ENCODE peak calls at places on chromosomes 16 and 17, in seven cellular contexts. R, W, E, T, Y, O and B are unnamed samples.

GRCh38 chr17:43431741-43432523 is 33.1 kb downstream of the ARL4D start:
- DNase-seq in W (no peak), Y (no peak), O (no peak), T (no peak), R (no peak), E (no peak), B (no peak)

GRCh38 chr17:12553625-12554024 is 112.1 kb upstream of the MYOCD start:
- DNase-seq in R (no peak), W (no peak), T (no peak), E (no peak), O (no peak), Y (no peak), B (no peak)

GRCh38 chr17:46193246-46193625 is at the start of gene KANSL1:
- DNase-seq in E (peak), Y (peak), R (peak), T (peak), O (peak), W (peak), B (peak)

GRCh38 chr16:6615661-6616060 is 717.0 kb upstream of the RBFOX1 start:
- DNase-seq in E (no peak), O (no peak), Y (no peak), W (no peak), R (no peak), T (no peak), B (no peak)

GRCh38 chr17:37818689-37819088 is 73.8 kb upstream of the HNF1B start:
- DNase-seq in O (no peak), W (no peak), T (peak), Y (peak), E (peak), R (no peak), B (no peak)

GRCh38 chr17:79039171-79039570 is 15.2 kb downstream of the C1QTNF1 start:
- DNase-seq in O (no peak), Y (no peak), R (no peak), W (no peak), T (no peak), E (no peak), B (no peak)

GRCh38 chr16:71423865-71424264 is 18.0 kb downstream of the TLE7 start:
- DNase-seq in Y (no peak), E (no peak), T (no peak), W (no peak), R (no peak), O (no peak), B (no peak)

GRCh38 chr17:72826602-72827001 is 265.9 kb downstream of the SLC39A11 start:
- DNase-seq in O (peak), E (no peak), Y (no peak), T (no peak), W (no peak), R (no peak), B (no peak)

GRCh38 chr17:81911969-81912368 is 770 bp upstream of the PCYT2 start:
- DNase-seq in W (no peak), Y (no peak), E (no peak), T (no peak), R (no peak), O (no peak), B (no peak)

GRCh38 chr16:67393111-67393789 is at the start of gene TPPP3:
- DNase-seq in R (peak), O (peak), W (no peak), Y (no peak), E (peak), T (no peak), B (no peak)

GRCh38 chr17:72373910-72374741 is 253.3 kb downstream of the SOX9 start:
- DNase-seq in T (no peak), O (no peak), E (no peak), Y (no peak), R (no peak), W (no peak), B (no peak)

GRCh38 chr16:19227643-19228042 is 57.9 kb upstream of the CLEC19A start:
- DNase-seq in Y (no peak), R (no peak), W (no peak), O (no peak), T (no peak), E (no peak), B (no peak)

GRCh38 chr16:24995469-24995868 is 19.7 kb downstream of the ARHGAP17 start:
- DNase-seq in T (no peak), R (peak), E (no peak), W (no peak), Y (no peak), O (no peak), B (no peak)

GRCh38 chr17:45848868-45849535 is 4.3 kb downstream of the SPPL2C start:
- DNase-seq in T (no peak), W (no peak), E (no peak), Y (no peak), O (no peak), R (no peak), B (no peak)

GRCh38 chr17:5254903-5255521 is 20.4 kb upstream of the SCIMP start:
- DNase-seq in E (no peak), T (no peak), R (no peak), W (no peak), Y (no peak), O (no peak), B (peak)

GRCh38 chr17:6104956-6105355 is 34.8 kb downstream of the WSCD1 start:
- DNase-seq in W (no peak), E (peak), R (no peak), T (no peak), Y (no peak), O (no peak), B (no peak)

GRCh38 chr17:56887552-56888467 is 26.0 kb downstream of the TRIM25 start:
- DNase-seq in W (no peak), E (no peak), Y (no peak), R (no peak), O (peak), T (no peak), B (no peak)

GRCh38 chr17:41710472-41711090 is 1.6 kb upstream of the GAST start:
- DNase-seq in W (no peak), E (no peak), Y (no peak), T (no peak), R (no peak), O (peak), B (no peak)

GRCh38 chr17:48544356-48545021 is 420 bp downstream of the HOXB2 start:
- DNase-seq in T (peak), E (peak), O (peak), W (peak), Y (peak), R (peak), B (peak)

GRCh38 chr16:9159839-9160550 is 68.6 kb downstream of the HAPSTR1 start:
- DNase-seq in W (no peak), Y (peak), E (peak), O (peak), T (peak), R (peak), B (peak)

GRCh38 chr16:24141917-24142316 is 114.2 kb upstream of the CACNG3 start:
- DNase-seq in T (no peak), O (no peak), R (no peak), E (no peak), W (no peak), Y (no peak), B (no peak)

GRCh38 chr16:54870151-54870550 is 60.5 kb upstream of the IRX5 start:
- DNase-seq in Y (no peak), O (no peak), W (no peak), R (no peak), T (no peak), E (no peak), B (no peak)

GRCh38 chr17:11996722-11997146 is 541 bp downstream of the ZNF18 start:
- DNase-seq in E (peak), O (peak), Y (peak), R (no peak), T (no peak), W (no peak), B (peak)

GRCh38 chr16:66008136-66008535 is 358.4 kb upstream of the CDH5 start:
- DNase-seq in E (no peak), Y (no peak), R (no peak), O (no peak), T (no peak), W (no peak), B (no peak)

GRCh38 chr17:77324227-77324626 is 183.5 kb downstream of the SEC14L1 start:
- DNase-seq in T (no peak), E (peak), W (no peak), Y (no peak), R (peak), O (no peak), B (no peak)

GRCh38 chr17:68512967-68513474 is 791 bp downstream of the PRKAR1A start:
- DNase-seq in T (no peak), R (no peak), Y (no peak), W (no peak), O (peak), E (peak), B (no peak)

GRCh38 chr16:69820926-69821541 is 58.9 kb downstream of the WWP2 start:
- DNase-seq in Y (peak), O (peak), E (no peak), W (no peak), R (no peak), T (no peak), B (no peak)

GRCh38 chr17:73430848-73431247 is 119.0 kb upstream of the CDC42EP4 start:
- DNase-seq in T (no peak), R (no peak), W (no peak), E (peak), Y (no peak), O (peak), B (no peak)

GRCh38 chr16:8581923-8582580 is 8.3 kb downstream of the TMEM114 start:
- DNase-seq in W (no peak), E (no peak), O (no peak), Y (no peak), R (no peak), T (no peak), B (no peak)

GRCh38 chr16:6643083-6643686 is 689.5 kb upstream of the RBFOX1 start:
- DNase-seq in E (peak), T (peak), O (peak), Y (peak), R (peak), W (no peak), B (peak)

GRCh38 chr17:77356109-77356689 is 215.4 kb downstream of the SEC14L1 start:
- DNase-seq in W (no peak), O (no peak), Y (no peak), T (no peak), E (peak), R (no peak), B (peak)

GRCh38 chr16:70715113-70715711 is 29.4 kb upstream of the MTSS2 start:
- DNase-seq in R (no peak), E (peak), T (peak), Y (peak), O (peak), W (no peak), B (no peak)

GRCh38 chr17:21460358-21460757 is 84.2 kb downstream of the KCNJ12 start:
- DNase-seq in Y (no peak), R (no peak), O (peak), W (no peak), T (no peak), E (no peak), B (no peak)

GRCh38 chr16:69223882-69224281 is 36.9 kb downstream of the SNTB2 start:
- DNase-seq in W (no peak), E (no peak), O (peak), T (no peak), R (no peak), Y (no peak), B (no peak)

GRCh38 chr17:17342242-17342945 is 39.2 kb downstream of the NT5M start:
- DNase-seq in Y (no peak), O (no peak), T (no peak), R (no peak), W (no peak), E (no peak), B (no peak)

GRCh38 chr16:58882292-58882691 is 148.2 kb upstream of the GOT2 start:
- DNase-seq in T (no peak), Y (no peak), R (no peak), W (peak), O (no peak), E (no peak), B (peak)

GRCh38 chr17:80389011-80389995 is 25.7 kb upstream of the ENDOV start:
- DNase-seq in Y (no peak), R (no peak), W (no peak), O (no peak), E (no peak), T (no peak), B (no peak)

GRCh38 chr17:77821114-77821513 is 137.4 kb upstream of the TNRC6C start:
- DNase-seq in O (no peak), W (no peak), E (no peak), R (no peak), Y (no peak), T (no peak), B (no peak)

DNA sequence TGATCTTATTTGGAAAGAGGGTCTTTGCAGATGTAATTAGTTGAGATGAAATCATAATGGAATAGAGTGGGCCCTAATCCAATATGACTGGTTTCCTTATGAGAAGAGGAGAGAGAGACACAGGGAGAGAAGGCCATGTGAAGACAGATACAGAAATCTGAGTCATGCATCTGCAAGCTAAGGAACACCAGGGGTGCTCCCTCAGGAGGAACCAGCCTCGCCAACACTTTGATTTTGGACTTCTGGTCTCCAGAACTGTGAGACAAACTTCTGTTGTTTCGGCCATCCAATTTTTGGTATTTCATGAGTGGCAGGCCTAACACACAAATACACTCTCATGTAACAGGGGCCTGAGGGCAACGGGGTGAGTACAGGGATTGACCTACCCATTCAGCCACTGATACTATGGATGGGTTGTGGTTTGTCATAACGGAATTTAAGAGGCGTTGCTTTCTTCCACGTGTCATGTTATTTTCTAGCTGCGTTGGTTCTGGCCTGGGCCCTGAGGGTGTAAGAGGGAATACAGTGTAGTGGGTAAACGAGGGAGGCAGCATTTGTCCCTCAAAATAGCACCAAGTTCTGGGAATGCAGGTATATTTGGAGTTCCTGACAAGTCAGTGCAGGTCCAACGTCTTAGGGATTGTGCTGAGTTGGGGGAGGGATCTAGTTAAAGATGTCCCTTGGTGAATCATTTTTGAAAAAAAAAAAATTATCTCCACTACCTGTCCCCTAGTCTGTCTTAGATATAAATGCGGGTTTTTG is 17.7 kb downstream of the PLCG2 start:
- DNase-seq in T (no peak), E (no peak), R (no peak), W (no peak), O (no peak), Y (no peak), B (no peak)
- TF ChIP-seq CTCF in T (no peak), E (no peak), R (no peak), W (no peak), O (no peak), Y (no peak), B (no peak)

GRCh38 chr17:65418622-65419021 is 142.8 kb downstream of the AXIN2 start:
- DNase-seq in Y (no peak), W (no peak), E (peak), O (no peak), R (no peak), T (no peak), B (no peak)
- TF ChIP-seq CTCF in Y (no peak), W (no peak), E (peak), O (no peak), R (no peak), T (no peak), B (no peak)

DNA sequence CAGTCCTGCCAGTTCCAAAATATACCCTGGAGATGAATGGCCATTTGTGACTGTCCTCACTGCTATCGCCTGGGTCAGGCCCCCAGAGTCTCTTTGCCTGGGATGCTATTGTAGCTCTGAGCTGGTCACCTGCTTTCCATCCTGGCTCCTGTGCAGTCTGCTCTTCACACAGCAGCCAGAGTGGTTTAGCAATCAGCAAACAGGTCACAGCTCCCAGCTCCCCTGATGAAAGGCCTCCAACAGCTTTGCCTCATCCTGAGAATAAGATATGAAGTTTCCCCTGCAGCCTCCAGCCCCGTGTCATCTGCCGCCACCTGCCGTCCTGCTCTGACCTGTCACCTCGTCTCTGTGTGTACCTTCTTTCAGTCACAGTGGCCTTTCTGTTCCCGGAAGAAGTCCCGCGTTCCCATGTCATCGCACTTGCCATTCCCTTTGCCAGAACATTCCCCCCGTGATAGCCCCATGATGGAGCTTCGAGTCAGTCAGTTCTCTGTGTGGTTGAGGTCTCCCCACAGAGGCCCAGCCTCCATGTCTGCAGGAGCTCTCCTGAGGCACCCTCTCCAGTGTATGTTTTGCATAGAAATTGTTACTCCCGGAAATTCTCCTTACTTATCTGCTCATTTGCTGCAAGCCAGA is 281.5 kb downstream of the SNX29 start:
- DNase-seq in O (no peak), T (no peak), R (peak), W (no peak), E (peak), Y (no peak), B (no peak)
- TF ChIP-seq CTCF in O (no peak), T (no peak), R (no peak), W (no peak), E (no peak), Y (no peak), B (no peak)

DNA sequence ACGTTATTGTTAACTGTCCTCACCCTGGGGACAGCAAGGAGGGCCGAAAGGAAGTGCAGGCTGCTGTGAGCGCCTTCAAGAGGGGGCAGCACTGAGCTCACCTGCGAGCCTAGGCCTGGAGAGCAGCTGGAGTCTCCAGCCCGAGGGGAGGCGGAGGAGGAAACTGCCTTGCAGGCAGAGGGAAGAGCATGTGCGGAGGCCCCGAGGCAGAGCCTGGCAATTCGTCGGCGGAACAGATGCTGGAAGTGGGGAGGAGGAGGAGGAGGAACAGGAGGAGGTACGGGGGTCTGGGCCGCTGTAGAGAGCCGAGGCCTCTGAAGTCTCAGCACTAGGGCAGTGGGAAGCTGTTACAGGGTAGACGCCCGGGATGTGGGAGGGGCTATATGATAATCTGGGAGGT is 49.6 kb upstream of the PLCG2 start:
- DNase-seq in O (no peak), T (no peak), R (peak), E (no peak), W (no peak), Y (no peak), B (no peak)
- TF ChIP-seq CTCF in O (no peak), T (no peak), R (no peak), E (no peak), W (no peak), Y (no peak), B (no peak)

DNA sequence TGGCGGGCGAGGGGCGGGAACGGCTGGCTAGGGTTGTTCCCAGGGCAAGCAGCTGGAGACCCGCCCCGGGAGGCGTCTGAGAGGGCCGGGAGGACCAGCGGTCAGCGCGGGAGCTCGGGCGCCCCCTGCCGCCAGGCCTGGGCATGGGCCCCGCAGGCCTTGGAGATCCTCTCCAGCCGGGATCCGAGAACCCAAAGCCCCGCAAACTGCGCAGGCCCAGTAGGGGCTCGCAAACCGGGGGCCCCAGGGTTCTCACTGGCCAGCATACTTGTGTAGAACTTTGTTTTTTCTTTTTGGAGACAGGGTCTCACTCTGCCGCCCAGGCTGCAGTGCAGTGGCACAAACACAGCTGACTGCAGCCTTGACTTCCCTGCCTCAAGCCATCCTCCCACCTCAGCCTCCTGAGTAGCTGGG is 20.8 kb upstream of the ZNF423 start:
- DNase-seq in Y (no peak), T (no peak), E (peak), W (peak), R (peak), O (no peak), B (peak)
- TF ChIP-seq CTCF in Y (peak), T (peak), E (peak), W (peak), R (peak), O (peak), B (peak)

GRCh38 chr16:89525146-89525913 is 17.1 kb downstream of the SPG7 start:
- DNase-seq in R (no peak), Y (no peak), E (no peak), W (no peak), O (no peak), T (no peak), B (peak)
- TF ChIP-seq CTCF in R (no peak), Y (no peak), E (no peak), W (peak), O (no peak), T (no peak), B (peak)

GRCh38 chr16:87172632-87173031 is 144.6 kb downstream of the C16orf95 start:
- DNase-seq in T (no peak), E (no peak), Y (no peak), R (no peak), W (no peak), O (no peak), B (no peak)
- TF ChIP-seq CTCF in T (peak), E (no peak), Y (no peak), R (no peak), W (no peak), O (peak), B (no peak)